ENCODE peak calls at places on chromosomes 7 and 10, in ten cellular contexts. T is NCI-H226; U is foreskin fibroblast; F is ureter; W is natural killer cell; O is CD8-positive, alpha-beta memory T cell; Y is stimulated activated CD4-positive, alpha-beta T cell treated with anti-CD3 and anti-CD28 coated beads, TNF-alpha, amount 100 ng/mL, for 1 hour; J is activated T-helper 9 cell treated with anti-CD3 and anti-CD28 coated beads, Interleukin-2, amount 50 U/mL, for 16 hours; S is EL; P is stimulated activated naive CD8-positive, alpha-beta T cell treated with anti-CD3 and anti-CD28 coated beads, Interleukin-15, Interleukin-2, amounts not matched to agents 100 U/mL and 50 U/mL, for 24 hours. E is an unnamed sample.

GRCh38 chr7:7498881-7499280 is 36.8 kb downstream of the COL28A1 start:
- DNase-seq in T (no peak), U (no peak), F (no peak), W (no peak), O (no peak), Y (no peak), J (no peak), S (no peak), P (no peak), E (no peak)

GRCh38 chr7:100867796-100868485 is 754 bp downstream of the TRIP6 start:
- DNase-seq in T (no peak), U (peak), F (no peak), W (no peak), O (no peak), Y (no peak), J (no peak), S (no peak), P (no peak), E (peak)

GRCh38 chr10:127715782-127716378 is 21.1 kb upstream of the FOXI2 start:
- DNase-seq in T (no peak), U (no peak), F (no peak), W (no peak), O (no peak), Y (no peak), J (no peak), S (peak), P (no peak), E (no peak)

GRCh38 chr7:157250605-157251228 is 86.1 kb upstream of the DNAJB6 start:
- DNase-seq in T (peak), U (peak), F (no peak), W (no peak), O (peak), Y (no peak), J (peak), S (peak), P (peak), E (no peak)

GRCh38 chr7:7704867-7705266 is 13.5 kb downstream of the RPA3 start:
- DNase-seq in T (no peak), U (no peak), F (no peak), W (no peak), O (no peak), Y (no peak), J (no peak), S (no peak), P (no peak), E (no peak)

GRCh38 chr7:57384380-57384779 is 65.6 kb upstream of the ZNF716 start:
- DNase-seq in T (no peak), U (no peak), F (no peak), W (no peak), O (no peak), Y (no peak), J (no peak), S (no peak), P (no peak), E (no peak)

GRCh38 chr10:104098360-104098925 is 12.8 kb upstream of the COL17A1 start:
- DNase-seq in T (no peak), U (peak), F (no peak), W (no peak), O (no peak), Y (no peak), J (no peak), S (peak), P (no peak), E (no peak)

GRCh38 chr7:35268953-35269352 is 15.1 kb upstream of the TBX20 start:
- DNase-seq in T (no peak), U (no peak), F (no peak), W (no peak), O (no peak), Y (no peak), J (no peak), S (no peak), P (no peak), E (no peak)

GRCh38 chr7:4766666-4767530 is 8.5 kb upstream of the AP5Z1 start:
- DNase-seq in T (no peak), U (no peak), F (no peak), W (no peak), O (no peak), Y (no peak), J (no peak), S (no peak), P (no peak), E (no peak)

GRCh38 chr10:127150136-127150535 is 46.3 kb downstream of the INSYN2A start:
- DNase-seq in T (peak), U (peak), F (no peak), W (no peak), O (no peak), Y (no peak), J (no peak), S (peak), P (no peak), E (peak)

GRCh38 chr7:149448961-149449360 is 11.9 kb downstream of the ZNF777 start:
- DNase-seq in T (no peak), U (no peak), F (peak), W (no peak), O (no peak), Y (no peak), J (no peak), S (no peak), P (no peak), E (no peak)

GRCh38 chr10:16441106-16441850 is 4.5 kb downstream of the PTER start:
- DNase-seq in T (peak), U (peak), F (no peak), W (no peak), O (no peak), Y (no peak), J (no peak), S (peak), P (no peak), E (peak)

GRCh38 chr7:4186513-4186780 is 495.6 kb upstream of the FOXK1 start:
- DNase-seq in T (no peak), U (no peak), F (no peak), W (no peak), O (no peak), Y (no peak), J (no peak), S (no peak), P (no peak), E (no peak)

GRCh38 chr10:93468532-93469213 is 13.5 kb downstream of the MYOF start:
- DNase-seq in T (peak), U (peak), F (no peak), W (no peak), O (no peak), Y (no peak), J (no peak), S (peak), P (no peak), E (peak)

GRCh38 chr7:148535227-148535626 is 55.3 kb upstream of the C7orf33 start:
- DNase-seq in T (no peak), U (no peak), F (no peak), W (no peak), O (no peak), Y (no peak), J (no peak), S (no peak), P (peak), E (peak)

GRCh38 chr7:82616059-82616723 is 172.6 kb upstream of the CACNA2D1 start:
- DNase-seq in T (no peak), U (no peak), F (no peak), W (no peak), O (no peak), Y (no peak), J (no peak), S (no peak), P (no peak), E (no peak)

GRCh38 chr10:30502266-30503058 is 68.5 kb downstream of the MAP3K8 start:
- DNase-seq in T (peak), U (peak), F (no peak), W (peak), O (peak), Y (no peak), J (no peak), S (peak), P (peak), E (no peak)

GRCh38 chr10:83522881-83523386 is 616.4 kb upstream of the GHITM start:
- DNase-seq in T (no peak), U (peak), F (no peak), W (no peak), O (no peak), Y (no peak), J (no peak), S (peak), P (no peak), E (no peak)

GRCh38 chr7:36960105-36960504 is 235.8 kb upstream of the AOAH start:
- DNase-seq in T (no peak), U (no peak), F (no peak), W (no peak), O (no peak), Y (no peak), J (no peak), S (no peak), P (peak), E (no peak)

GRCh38 chr10:97204826-97205679 is 19.3 kb upstream of the SLIT1 start:
- DNase-seq in T (no peak), U (no peak), F (no peak), W (no peak), O (no peak), Y (no peak), J (no peak), S (no peak), P (no peak), E (no peak)

GRCh38 chr7:142956951-142957623 is 5.1 kb downstream of the KEL start:
- DNase-seq in T (peak), U (no peak), F (no peak), W (no peak), O (no peak), Y (no peak), J (no peak), S (peak), P (no peak), E (no peak)

GRCh38 chr10:43671659-43672555 is 23.2 kb upstream of the ZNF32 start:
- DNase-seq in T (no peak), U (peak), F (no peak), W (no peak), O (no peak), Y (no peak), J (no peak), S (peak), P (peak), E (peak)

GRCh38 chr10:100625821-100626220 is 90.1 kb downstream of the HIF1AN start:
- DNase-seq in T (no peak), U (no peak), F (no peak), W (no peak), O (no peak), Y (no peak), J (no peak), S (no peak), P (no peak), E (no peak)

GRCh38 chr10:52644678-52645434 is 127.7 kb downstream of the MBL2 start:
- DNase-seq in T (no peak), U (peak), F (no peak), W (no peak), O (no peak), Y (no peak), J (no peak), S (peak), P (peak), E (peak)

E was measured in osteoblast.